ENCODE peak calls at places on chromosomes 11 and 22, in six cellular contexts. F is activated naive CD8-positive, alpha-beta T cell treated with anti-CD3 and anti-CD28 coated beads, Interleukin-2, amount 10 ng/mL, durations not matched to agents 7 days and 5 days; B is sigmoid colon; J is substantia nigra; Q is Right ventricle myocardium superior; E is HuH-7. O is an unnamed sample.

GRCh38 chr11:2267306-2267861 is 3.0 kb downstream of the ASCL2 start:
- DNase-seq in E (no peak), Q (no peak), J (no peak), F (no peak), B (no peak), O (no peak)

GRCh38 chr11:13368041-13368446 is 90.5 kb downstream of the BMAL1 start:
- DNase-seq in E (no peak), F (no peak), Q (no peak), J (no peak), B (no peak), O (no peak)

GRCh38 chr11:128210148-128210940 is 377.0 kb downstream of the ETS1 start:
- DNase-seq in F (no peak), J (no peak), E (no peak), Q (no peak), B (no peak), O (no peak)

GRCh38 chr11:2928605-2929510 is at the start of gene PHLDA2:
- DNase-seq in E (peak), B (peak), F (peak), J (no peak), Q (peak), O (no peak)

GRCh38 chr11:36056160-36056751 is 112.4 kb downstream of the LDLRAD3 start:
- DNase-seq in J (no peak), Q (no peak), E (peak), F (no peak), B (no peak), O (no peak)

GRCh38 chr11:80916180-80916811 is 1475.5 kb upstream of the TENM4 start:
- DNase-seq in B (no peak), E (no peak), F (no peak), J (no peak), Q (no peak), O (no peak)

GRCh38 chr22:49281467-49282340 is 546.0 kb downstream of the BRD1 start:
- DNase-seq in Q (no peak), F (no peak), B (no peak), E (no peak), J (no peak), O (no peak)

GRCh38 chr11:19163627-19164026 is 38.2 kb downstream of the CSRP3 start:
- DNase-seq in Q (no peak), J (no peak), E (no peak), B (no peak), F (no peak), O (no peak)

GRCh38 chr11:73322111-73322985 is 14.3 kb downstream of the ARHGEF17 start:
- DNase-seq in Q (no peak), E (no peak), J (no peak), F (no peak), B (peak), O (no peak)

GRCh38 chr11:134730096-134730495 is 318.1 kb upstream of the B3GAT1 start:
- DNase-seq in J (no peak), Q (no peak), B (no peak), E (no peak), F (no peak), O (no peak)

GRCh38 chr11:64566042-64566914 is 24.7 kb upstream of the SLC22A12 start:
- DNase-seq in J (no peak), E (peak), B (peak), Q (no peak), F (no peak), O (peak)

O was measured in SHP77.